ENCODE peak calls at places on chromosomes 4 and X, in five cellular contexts. H is tibial artery, A is left ventricle myocardium inferior, M is fibroblast of lung, B is mesenchymal stem cell. V is an unnamed sample.

GRCh38 chr4:1825326-1825725 is 30.6 kb downstream of the LETM1 start:
- DNase-seq in M (no peak), A (no peak), B (no peak), H (no peak), V (no peak)

GRCh38 chr4:153969542-153969941 is 180.7 kb upstream of the SFRP2 start:
- DNase-seq in H (no peak), A (no peak), B (no peak), M (no peak), V (no peak)

GRCh38 chrX:114065612-114066178 is 518.2 kb upstream of the HTR2C start:
- DNase-seq in B (no peak), A (no peak), M (no peak), H (no peak), V (no peak)

GRCh38 chr4:97953171-97953570 is 190.1 kb downstream of the STPG2 start:
- DNase-seq in B (no peak), A (no peak), M (no peak), H (no peak), V (no peak)

GRCh38 chr4:83489711-83490326 is 4.9 kb upstream of the ABRAXAS1 start:
- DNase-seq in A (no peak), H (no peak), M (no peak), B (no peak), V (no peak)

GRCh38 chr4:124144302-124144701 is 568.2 kb downstream of the ANKRD50 start:
- DNase-seq in B (no peak), M (no peak), A (no peak), H (no peak), V (peak)

GRCh38 chrX:43870758-43871419 is 11.4 kb downstream of the MAOB start:
- DNase-seq in B (no peak), H (no peak), M (no peak), A (peak), V (no peak)

GRCh38 chr4:184409911-184410692 is 64.2 kb downstream of the IRF2 start:
- DNase-seq in H (peak), B (no peak), A (no peak), M (no peak), V (no peak)

GRCh38 chr4:108492816-108493595 is 127.4 kb upstream of the RPL34 start:
- DNase-seq in M (peak), H (no peak), A (no peak), B (peak), V (peak)

GRCh38 chr4:88333741-88334405 is 44.8 kb upstream of the HERC6 start:
- DNase-seq in A (no peak), B (peak), M (peak), H (no peak), V (no peak)

GRCh38 chrX:18994713-18995112 is 10.8 kb upstream of the PHKA2 start:
- DNase-seq in A (no peak), M (peak), H (no peak), B (peak), V (no peak)

GRCh38 chr4:35124116-35124515 is 1120.2 kb downstream of the ARAP2 start:
- DNase-seq in A (no peak), B (peak), M (no peak), H (no peak), V (no peak)

GRCh38 chr4:92636038-92636825 is 332.5 kb downstream of the GRID2 start:
- DNase-seq in A (no peak), H (no peak), B (peak), M (peak), V (peak)

DNA sequence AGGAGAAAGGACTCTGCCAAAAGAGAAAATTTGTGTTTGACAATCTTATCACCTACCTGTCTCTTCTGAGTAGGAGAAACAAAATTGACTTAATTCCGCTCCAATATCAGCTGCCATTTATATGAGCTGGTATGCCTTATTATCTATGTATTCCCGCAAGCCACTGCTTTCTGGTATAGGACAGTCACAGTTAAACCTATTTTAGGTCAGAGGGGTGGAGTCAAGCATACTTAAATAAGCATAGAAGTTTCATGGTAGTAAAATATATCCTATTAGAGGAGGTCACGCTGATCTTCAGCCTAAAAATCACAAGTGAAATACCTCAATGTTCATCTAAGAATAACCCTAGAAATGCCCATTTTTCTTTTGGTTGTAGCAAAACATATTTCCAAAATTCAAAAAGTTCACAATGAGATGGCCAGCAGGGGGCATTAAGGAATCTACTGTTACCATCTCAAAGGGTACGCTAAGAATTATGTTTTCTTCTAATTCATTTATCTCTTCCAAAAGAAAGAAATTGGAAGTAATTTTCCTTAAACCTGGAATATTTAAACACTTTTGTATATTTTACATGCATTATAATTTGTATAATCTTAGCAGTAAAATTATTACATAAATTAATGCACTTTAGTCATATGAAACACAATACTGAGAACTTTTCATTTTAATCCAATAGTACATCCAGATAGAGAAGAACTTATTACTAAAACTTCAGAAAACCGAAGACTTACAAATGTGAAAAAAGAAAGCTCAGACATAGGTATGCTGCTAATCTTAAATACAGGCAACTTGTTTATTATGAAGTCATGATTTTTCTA is 10.5 kb downstream of the PPAT start:
- DNase-seq in H (no peak), B (peak), A (no peak), M (peak), V (peak)
- H3K4me3 ChIP-seq in H (no peak), B (no peak), A (peak), M (no peak), V (no peak)

DNA sequence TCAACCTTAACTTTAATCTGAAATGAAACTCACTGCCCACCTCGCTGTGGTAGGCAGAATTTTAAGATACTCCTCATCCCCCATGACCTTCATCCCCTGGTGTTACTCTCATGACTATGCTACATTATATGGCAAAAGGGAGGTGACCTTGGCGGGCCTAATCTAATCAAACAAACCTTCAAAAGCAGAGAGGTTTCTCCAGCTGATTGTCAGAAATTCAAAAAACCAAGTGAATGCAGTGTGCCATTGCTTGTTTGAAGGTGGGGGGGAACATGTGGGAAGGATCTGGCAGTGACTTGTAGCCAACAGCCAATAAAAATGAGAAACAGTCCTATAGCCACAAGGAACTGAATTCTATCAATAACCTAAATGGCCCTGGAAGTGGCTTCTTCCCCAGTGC is 48.5 kb downstream of the KLHL8 start:
- DNase-seq in A (no peak), B (no peak), H (no peak), M (no peak), V (no peak)
- H3K4me3 ChIP-seq in A (no peak), B (no peak), H (no peak), M (no peak), V (no peak)

GRCh38 chr4:67558493-67558892 is at the start of gene STAP1:
- DNase-seq in H (no peak), M (no peak), B (no peak), A (no peak), V (no peak)
- H3K4me3 ChIP-seq in H (no peak), M (no peak), B (no peak), A (no peak), V (no peak)

DNA sequence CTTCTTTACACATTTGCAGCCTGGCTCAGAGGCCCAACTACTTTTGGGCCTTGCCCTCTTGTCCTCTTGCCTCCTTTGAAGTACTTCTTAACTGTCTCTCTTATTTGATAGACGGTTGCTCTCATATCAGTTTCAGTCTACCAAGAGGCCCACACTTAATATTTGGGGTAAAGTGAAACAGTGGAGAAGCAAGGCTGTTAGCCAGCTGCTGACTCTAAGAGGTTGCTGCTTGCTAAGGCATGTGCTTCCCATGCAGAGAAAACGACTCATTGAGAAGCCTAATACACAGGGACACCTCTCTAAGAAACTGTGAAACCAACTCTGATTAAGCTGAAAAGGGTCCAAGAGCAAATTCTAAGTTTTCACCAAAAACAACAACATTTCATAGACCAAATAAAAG is 94.6 kb downstream of the PPP3CA start:
- DNase-seq in A (no peak), M (peak), B (peak), H (no peak), V (no peak)
- H3K4me3 ChIP-seq in A (no peak), M (no peak), B (no peak), H (no peak), V (no peak)

DNA sequence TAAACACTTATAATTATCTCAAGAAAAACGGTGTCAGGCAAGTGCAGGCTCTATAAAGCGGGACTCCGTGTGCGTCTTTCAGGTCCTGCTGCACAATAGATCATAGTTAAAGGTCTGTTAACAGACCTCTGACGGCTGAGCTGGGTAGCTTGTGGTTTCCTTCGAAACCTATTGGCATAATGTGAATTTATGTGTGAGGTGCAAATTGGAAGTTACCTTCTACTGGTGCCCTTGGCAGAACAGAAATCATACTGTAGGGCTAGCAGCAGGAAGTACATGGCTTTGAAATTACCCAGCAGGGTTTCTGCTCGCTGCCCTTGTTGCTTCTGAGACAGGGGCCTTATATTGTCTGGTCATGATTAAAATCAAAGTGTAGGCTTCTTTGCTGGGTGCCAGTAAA is 216.4 kb upstream of the HAND2 start:
- DNase-seq in H (no peak), M (no peak), A (no peak), B (no peak), V (peak)
- H3K4me3 ChIP-seq in H (no peak), M (no peak), A (peak), B (no peak), V (no peak)

GRCh38 chr4:81781824-81782223 is 310.1 kb upstream of the RASGEF1B start:
- DNase-seq in M (no peak), H (no peak), A (no peak), B (no peak), V (no peak)

GRCh38 chr4:81786063-81786763 is 314.5 kb upstream of the RASGEF1B start:
- DNase-seq in M (peak), A (no peak), B (peak), H (no peak), V (no peak)

GRCh38 chr4:81785338-81785737 is 313.6 kb upstream of the RASGEF1B start:
- DNase-seq in B (no peak), M (no peak), A (no peak), H (no peak), V (no peak)

GRCh38 chr4:81786770-81787169 is 315.1 kb upstream of the RASGEF1B start:
- DNase-seq in B (no peak), H (no peak), M (no peak), A (no peak), V (no peak)

GRCh38 chr4:81783565-81783964 is 311.9 kb upstream of the RASGEF1B start:
- DNase-seq in M (no peak), B (no peak), H (no peak), A (no peak), V (no peak)
- H3K4me3 ChIP-seq in M (no peak), B (no peak), H (no peak), A (no peak), V (no peak)

GRCh38 chr4:143411527-143412480 is 75.1 kb downstream of the GAB1 start:
- DNase-seq in H (no peak), A (no peak), B (peak), M (peak), V (peak)
- H3K4me3 ChIP-seq in H (no peak), A (peak), B (no peak), M (no peak), V (no peak)

DNA sequence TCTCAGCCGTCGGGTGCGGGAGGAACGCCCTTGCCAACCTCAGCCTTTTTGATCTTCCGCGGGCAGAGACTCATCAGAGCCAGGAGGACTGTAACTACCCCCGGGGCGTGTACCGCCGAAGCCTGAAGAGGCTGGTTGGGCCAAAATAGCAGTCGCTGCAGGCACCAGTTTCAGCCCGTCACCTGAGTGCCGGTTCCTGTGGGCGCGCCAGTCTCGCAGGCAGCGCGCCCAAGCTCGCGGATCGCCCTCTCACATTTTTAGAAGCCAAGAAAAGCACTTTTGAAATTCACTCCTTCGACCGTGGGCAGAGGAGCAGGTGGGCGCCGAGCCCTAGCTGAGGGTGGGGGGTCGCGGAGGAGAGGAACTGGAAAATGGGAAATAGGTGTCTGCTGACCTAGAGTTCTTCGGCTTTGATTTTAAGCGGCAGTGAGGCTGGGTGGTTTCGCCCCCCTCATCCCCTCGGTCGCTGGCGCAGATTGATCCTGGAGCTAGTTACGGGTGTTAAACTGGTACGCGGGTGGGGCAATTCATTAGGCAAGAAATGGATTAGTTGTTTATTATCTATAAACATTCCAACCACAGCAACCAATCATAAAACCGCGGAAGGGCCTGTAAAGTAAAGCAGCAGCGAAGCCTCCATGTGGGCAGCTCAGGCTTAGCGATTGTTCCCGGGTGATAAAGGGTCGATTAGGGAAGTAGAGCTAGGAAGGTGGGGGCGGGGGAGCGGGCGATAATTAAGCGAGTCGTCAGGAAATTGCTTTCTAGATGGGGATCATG is 69.2 kb downstream of the FBXO8 start:
- DNase-seq in H (no peak), B (peak), A (no peak), M (peak), V (no peak)
- H3K4me3 ChIP-seq in H (peak), B (no peak), A (peak), M (peak), V (no peak)